ENCODE peak calls at places on chromosomes 4 and X, in four cellular contexts. W is tibial nerve, U is heart left ventricle, M is HCT116. S is an unnamed sample. For H3K4me1, the result is how much of the 10 kb centered on the place peaks cover.

GRCh38 chr4:186078977-186079697 is 10.2 kb downstream of the TLR3 start:
- DNase-seq in W (no peak), U (no peak), M (no peak), S (no peak)

GRCh38 chrX:43878902-43879526 is 3.2 kb downstream of the MAOB start:
- DNase-seq in W (no peak), U (no peak), M (no peak), S (no peak)

GRCh38 chr4:186946140-186946539 is 222.5 kb upstream of the FAT1 start:
- DNase-seq in W (no peak), U (no peak), M (no peak), S (no peak)

GRCh38 chr4:83219344-83219990 is 65.1 kb downstream of the COQ2 start:
- DNase-seq in W (no peak), U (no peak), M (no peak), S (peak)

GRCh38 chr4:17033256-17034245 is 135.1 kb upstream of the LDB2 start:
- DNase-seq in W (no peak), U (no peak), M (no peak), S (no peak)

GRCh38 chrX:153511784-153512500 is 5.5 kb upstream of the ATP2B3 start:
- DNase-seq in W (no peak), U (no peak), M (no peak), S (no peak)

GRCh38 chr4:88275516-88275915 is 8.8 kb downstream of the PPM1K start:
- DNase-seq in W (no peak), U (no peak), M (no peak), S (no peak)

GRCh38 chrX:134542485-134542884 is 82.5 kb downstream of the HPRT1 start:
- DNase-seq in W (no peak), U (peak), M (no peak), S (no peak)

GRCh38 chr4:22850055-22850454 is 157.3 kb downstream of the GBA3 start:
- DNase-seq in W (no peak), U (no peak), M (no peak), S (no peak)

GRCh38 chr4:168560835-168561210 is 64.0 kb downstream of the PALLD start:
- DNase-seq in W (no peak), U (no peak), M (no peak), S (no peak)

GRCh38 chrX:17564689-17565409 is 172.4 kb upstream of the SCML1 start:
- DNase-seq in W (no peak), U (peak), M (no peak), S (no peak)

GRCh38 chr4:48228887-48229462 is 40.7 kb downstream of the TEC start:
- DNase-seq in W (no peak), U (no peak), M (no peak), S (no peak)

GRCh38 chr4:82710202-82710929 is 88.2 kb downstream of the SCD5 start:
- DNase-seq in W (no peak), U (no peak), M (no peak), S (no peak)

GRCh38 chr4:88674989-88675388 is 22.6 kb downstream of the NAP1L5 start:
- DNase-seq in W (no peak), U (no peak), M (no peak), S (no peak)

GRCh38 chr4:11599044-11599443 is 170.3 kb upstream of the HS3ST1 start:
- DNase-seq in W (no peak), U (no peak), M (no peak), S (no peak)

GRCh38 chr4:140219567-140219966 is 65.6 kb upstream of the MAML3 start:
- DNase-seq in W (no peak), U (no peak), M (no peak), S (no peak)

GRCh38 chr4:70515342-70516245 is 2.8 kb upstream of the AMTN start:
- DNase-seq in W (no peak), U (no peak), M (no peak), S (no peak)

GRCh38 chr4:16893141-16893571 is 5.3 kb downstream of the LDB2 start:
- DNase-seq in W (no peak), U (no peak), M (no peak), S (no peak)

GRCh38 chr4:124435276-124435675 is 277.3 kb downstream of the ANKRD50 start:
- DNase-seq in W (no peak), U (no peak), M (no peak), S (no peak)
- H3K4me1 ChIP-seq in W (under half), U (under half), M (under half), S (under half)

DNA sequence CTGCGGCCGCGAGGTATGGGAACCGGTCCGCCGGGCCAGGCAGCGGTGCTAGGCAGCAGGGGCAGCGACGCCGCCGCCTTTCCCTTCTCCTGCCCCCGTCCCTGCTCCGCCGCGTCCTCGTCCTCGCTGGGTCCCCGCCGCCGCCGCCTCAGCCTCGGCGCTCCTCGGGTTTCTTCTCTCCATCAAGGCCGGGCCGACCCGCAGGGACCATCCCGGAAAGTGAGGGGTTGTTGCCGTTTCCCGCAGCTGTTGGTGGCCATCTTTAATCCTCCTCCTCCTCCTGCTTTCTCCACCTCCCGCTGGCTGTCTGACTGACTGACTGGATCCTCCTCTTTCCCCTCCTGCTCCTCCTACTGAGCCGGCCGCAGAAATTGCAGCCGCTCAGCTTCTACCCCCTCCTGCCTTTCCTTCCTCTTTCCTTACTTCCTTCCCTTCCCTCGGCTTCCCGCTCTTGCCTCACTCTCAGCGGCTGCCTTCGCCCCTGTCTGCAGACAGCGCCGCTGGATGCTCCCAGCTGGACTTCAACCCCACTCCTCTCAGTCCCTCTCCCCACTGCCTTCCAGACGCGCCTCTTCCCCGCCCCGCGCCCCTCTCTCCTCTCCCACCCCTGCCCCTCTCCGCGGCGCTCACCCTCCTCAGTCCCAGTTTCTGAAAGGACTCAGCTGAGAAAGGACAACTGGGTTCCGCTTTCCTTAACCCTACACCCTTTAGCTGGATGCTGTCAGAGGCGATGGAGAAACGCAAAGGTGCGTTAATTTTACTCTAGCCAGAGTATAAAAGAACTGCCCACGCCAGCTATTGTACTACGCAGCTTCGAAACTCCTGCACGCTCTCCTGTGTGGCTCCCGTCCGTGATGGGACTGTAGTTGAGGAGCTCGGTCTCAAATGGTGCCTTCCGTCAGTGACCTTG is at the start of gene WDFY3:
- DNase-seq in W (peak), U (peak), M (peak), S (peak)
- TF ChIP-seq POLR2A in W (peak), U (no peak), M (peak), S (peak)

DNA sequence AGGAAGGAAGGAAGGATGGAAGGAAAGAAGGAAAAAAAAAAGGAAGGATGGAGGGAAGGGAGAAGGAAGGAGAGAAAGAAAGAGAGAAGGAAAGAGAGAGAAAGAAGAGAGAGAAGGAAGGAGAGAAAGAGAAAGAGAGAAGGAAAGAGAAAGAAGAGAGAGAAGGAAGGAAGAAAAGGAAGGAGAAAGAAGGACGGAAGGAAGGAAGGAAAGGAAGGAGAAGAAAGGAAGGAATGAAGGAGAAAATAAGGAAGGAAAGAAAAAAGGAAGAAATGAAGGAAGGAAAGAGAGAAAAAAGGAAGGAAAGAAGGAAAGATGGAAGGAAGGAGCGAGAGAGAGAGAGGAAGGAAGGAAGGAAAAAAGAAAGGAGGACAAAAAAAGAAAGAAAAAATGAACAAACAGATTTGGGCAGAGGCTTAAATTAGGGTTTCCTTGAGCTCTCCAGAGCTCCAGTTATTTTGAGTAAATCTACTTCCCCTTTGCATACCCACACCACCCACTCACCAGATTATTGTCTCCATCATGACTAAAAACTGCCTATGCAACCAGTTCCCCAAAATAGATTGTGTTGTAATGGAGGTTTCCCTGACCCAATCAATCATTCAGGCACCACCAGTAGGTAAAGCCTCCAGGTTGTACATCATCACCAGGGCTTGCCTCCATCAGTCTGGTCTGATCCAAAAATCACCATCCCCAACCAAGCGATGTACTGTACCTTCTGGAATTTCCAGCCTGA is 1722.9 kb upstream of the PCDH10 start:
- DNase-seq in W (no peak), U (no peak), M (no peak), S (no peak)
- H3K4me1 ChIP-seq in W (under half), U (under half), M (under half), S (under half)

DNA sequence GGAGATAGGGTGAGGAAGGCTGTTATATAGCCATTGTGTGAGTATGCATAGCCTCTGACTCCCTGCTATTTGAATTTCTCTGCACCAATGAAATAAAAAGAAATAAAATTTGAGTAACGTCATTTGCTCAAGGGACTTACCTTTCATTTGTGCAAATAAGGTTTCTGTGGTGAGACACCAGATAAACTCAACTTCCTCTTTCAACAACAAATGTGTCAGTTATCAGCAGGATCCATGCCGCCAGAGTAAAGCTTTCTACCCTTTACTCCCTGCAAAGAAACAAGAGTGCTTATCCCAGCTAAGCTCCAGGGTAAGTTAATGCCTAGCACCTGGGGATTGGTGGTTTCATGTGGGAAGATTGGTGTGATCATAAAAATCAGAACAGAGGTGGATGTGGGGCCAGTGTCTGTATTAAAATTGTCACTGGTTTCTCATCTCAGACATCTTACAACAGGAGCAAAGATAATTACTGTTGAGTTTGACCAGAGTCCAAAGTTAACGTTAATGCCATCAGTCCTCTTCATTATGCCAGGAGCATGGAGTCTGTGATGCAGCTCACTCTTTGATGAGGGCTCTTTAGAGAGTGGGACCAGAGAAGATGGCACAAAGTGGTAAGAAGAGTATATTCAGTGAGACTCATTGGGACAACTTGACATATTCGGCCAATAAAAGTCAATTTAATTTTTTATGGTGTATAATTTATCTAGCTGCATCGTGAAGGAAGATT is at the start of gene P2RY10:
- DNase-seq in W (no peak), U (no peak), M (no peak), S (no peak)
- TF ChIP-seq POLR2A in W (no peak), U (no peak), M (no peak), S (no peak)

GRCh38 chr4:145481942-145482208 is 222 bp downstream of the SMAD1 start:
- DNase-seq in W (no peak), U (no peak), M (no peak), S (no peak)
- H3K4me1 ChIP-seq in W (under half), U (under half), M (under half), S (under half)

DNA sequence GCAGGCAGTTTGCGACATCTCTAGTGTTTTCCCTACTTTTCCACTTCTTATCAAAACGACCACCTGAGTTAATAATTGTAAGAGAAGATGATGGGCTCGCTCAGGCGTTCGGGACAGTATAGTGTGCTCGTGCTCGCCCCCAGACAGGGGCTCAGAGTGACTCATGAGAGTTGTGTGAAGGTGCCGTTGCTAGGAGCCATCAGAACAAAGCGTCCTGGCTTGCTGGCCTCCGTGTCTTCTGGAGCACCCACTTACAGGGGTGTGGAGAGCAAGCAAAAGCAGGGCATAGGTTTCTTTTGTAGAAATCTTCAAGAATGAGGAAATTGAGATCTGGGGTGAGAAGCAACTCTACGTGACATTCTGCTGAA is 73.0 kb upstream of the ADGRG2 start:
- DNase-seq in W (no peak), U (no peak), M (no peak), S (no peak)
- TF ChIP-seq POLR2A in W (no peak), U (no peak), M (no peak), S (no peak)

GRCh38 chr4:174398728-174399127 is 115.0 kb downstream of the CEP44 start:
- DNase-seq in W (no peak), U (no peak), M (no peak), S (no peak)
- H3K4me1 ChIP-seq in W (under half), U (under half), M (under half), S (under half)

GRCh38 chrX:53281321-53281822 is at the start of gene IQSEC2:
- DNase-seq in W (peak), U (peak), M (peak), S (peak)
- TF ChIP-seq POLR2A in W (no peak), U (no peak), M (no peak), S (no peak)

S was measured in breast epithelium.